ENCODE peak calls at places on chromosome 6, in eight cellular contexts. N, F, J, T, O, C, S and D are unnamed samples.

GRCh38 chr6:137640086-137640485 is 145.9 kb upstream of the OLIG3 start:
- DNase-seq in N (no peak), F (no peak), J (no peak), T (no peak), O (no peak), C (no peak), S (no peak), D (no peak)

GRCh38 chr6:34068462-34069044 is 77.3 kb downstream of the GRM4 start:
- DNase-seq in N (no peak), F (no peak), J (no peak), T (no peak), O (no peak), C (no peak), S (no peak), D (no peak)

GRCh38 chr6:139323511-139324445 is 32.0 kb upstream of the TXLNB start:
- DNase-seq in N (peak; percentile 85), F (no peak), J (peak; percentile 67), T (no peak), O (peak; percentile 43), C (peak; percentile 84), S (peak; percentile 7), D (peak; percentile 65)

GRCh38 chr6:16108996-16109658 is 19.8 kb upstream of the MYLIP start:
- DNase-seq in N (no peak), F (no peak), J (no peak), T (no peak), O (no peak), C (no peak), S (no peak), D (no peak)

GRCh38 chr6:119683022-119683421 is 333.5 kb upstream of the MAN1A1 start:
- DNase-seq in N (no peak), F (no peak), J (no peak), T (no peak), O (no peak), C (no peak), S (no peak), D (no peak)

GRCh38 chr6:87697581-87698552 is 4.2 kb downstream of the AKIRIN2 start:
- DNase-seq in N (no peak), F (no peak), J (no peak), T (no peak), O (no peak), C (no peak), S (no peak), D (no peak)

GRCh38 chr6:107124934-107125348 is 9.6 kb upstream of the BEND3 start:
- DNase-seq in N (peak; percentile 14), F (no peak), J (no peak), T (no peak), O (no peak), C (no peak), S (no peak), D (no peak)

GRCh38 chr6:26223677-26224546 is 136.7 kb downstream of the HFE start:
- DNase-seq in N (peak; percentile 83), F (peak; percentile 66), J (no peak), T (no peak), O (no peak), C (peak; percentile 68), S (peak; percentile 92), D (no peak)

GRCh38 chr6:35775031-35775430 is 1.4 kb upstream of the CLPSL2 start:
- DNase-seq in N (peak; percentile 12), F (no peak), J (no peak), T (no peak), O (no peak), C (no peak), S (no peak), D (no peak)

GRCh38 chr6:10310826-10311225 is 104.0 kb downstream of the TFAP2A start:
- DNase-seq in N (no peak), F (no peak), J (no peak), T (no peak), O (no peak), C (no peak), S (no peak), D (no peak)

GRCh38 chr6:25022140-25022553 is 86.4 kb upstream of the RIPOR2 start:
- DNase-seq in N (no peak), F (no peak), J (no peak), T (no peak), O (no peak), C (no peak), S (no peak), D (no peak)

GRCh38 chr6:159981591-159982245 is 12.8 kb downstream of the IGF2R start:
- DNase-seq in N (peak; percentile 85), F (no peak), J (peak; percentile 27), T (no peak), O (no peak), C (peak; percentile 55), S (no peak), D (no peak)

GRCh38 chr6:163201855-163202254 is 212.7 kb upstream of the QKI start:
- DNase-seq in N (no peak), F (no peak), J (no peak), T (no peak), O (no peak), C (no peak), S (no peak), D (no peak)

GRCh38 chr6:134753001-134753400 is 196.9 kb downstream of the ALDH8A1 start:
- DNase-seq in N (no peak), F (no peak), J (no peak), T (no peak), O (no peak), C (no peak), S (no peak), D (no peak)

GRCh38 chr6:41452763-41453162 is 93.4 kb upstream of the FOXP4 start:
- DNase-seq in N (no peak), F (no peak), J (no peak), T (no peak), O (no peak), C (no peak), S (no peak), D (no peak)

GRCh38 chr6:71383476-71383875 is 94.9 kb downstream of the OGFRL1 start:
- DNase-seq in N (no peak), F (no peak), J (no peak), T (no peak), O (no peak), C (no peak), S (no peak), D (no peak)

GRCh38 chr6:128432394-128432793 is 88.0 kb downstream of the PTPRK start:
- DNase-seq in N (no peak), F (no peak), J (no peak), T (no peak), O (no peak), C (no peak), S (no peak), D (no peak)

GRCh38 chr6:125009578-125009977 is 47.3 kb downstream of the RNF217 start:
- DNase-seq in N (no peak), F (no peak), J (no peak), T (no peak), O (no peak), C (no peak), S (no peak), D (no peak)

GRCh38 chr6:157644043-157644810 is 178.8 kb upstream of the SNX9 start:
- DNase-seq in N (peak; percentile 65), F (no peak), J (no peak), T (no peak), O (no peak), C (peak; percentile 42), S (no peak), D (no peak)